ENCODE peak calls at places on chromosomes 16 and 17, in four cellular contexts. T is H1, G is HepG2, Y is K562. S is an unnamed sample.

GRCh38 chr16:85659805-85660511 is 28.8 kb downstream of the GINS2 start:
- DNase-seq in G (peak), Y (peak), T (peak), S (peak)

GRCh38 chr16:13519871-13520270 is 400.1 kb upstream of the ERCC4 start:
- DNase-seq in T (no peak), Y (no peak), G (no peak), S (no peak)

GRCh38 chr16:11497851-11498289 is 88.8 kb downstream of the LITAF start:
- DNase-seq in T (no peak), Y (peak), G (peak), S (no peak)

GRCh38 chr17:69870091-69870530 is 204.9 kb upstream of the KCNJ16 start:
- DNase-seq in Y (no peak), G (no peak), T (no peak), S (no peak)

GRCh38 chr16:73083271-73083670 is 35.3 kb upstream of the ZFHX3 start:
- DNase-seq in T (no peak), G (no peak), Y (no peak), S (no peak)

GRCh38 chr16:83813818-83814653 is 6.3 kb downstream of the HSBP1 start:
- DNase-seq in G (peak), T (peak), Y (no peak), S (no peak)

GRCh38 chr16:77993111-77993571 is 29.2 kb upstream of the CLEC3A start:
- DNase-seq in T (no peak), Y (no peak), G (no peak), S (no peak)

GRCh38 chr17:7790150-7790549 is 43.9 kb upstream of the KDM6B start:
- DNase-seq in Y (no peak), G (no peak), T (no peak), S (no peak)

GRCh38 chr17:63774982-63775290 is 966 bp downstream of the DDX42 start:
- DNase-seq in Y (peak), G (no peak), T (no peak), S (no peak)

GRCh38 chr16:1137604-1138003 is 15.3 kb upstream of the CACNA1H start:
- DNase-seq in Y (peak), T (no peak), G (peak), S (no peak)

GRCh38 chr16:28202147-28202746 is 9.5 kb downstream of the XPO6 start:
- DNase-seq in Y (no peak), T (no peak), G (no peak), S (no peak)

GRCh38 chr16:51941412-51941811 is 605.5 kb downstream of the TOX3 start:
- DNase-seq in G (no peak), Y (no peak), T (no peak), S (no peak)

GRCh38 chr17:15263206-15263579 is 1.9 kb downstream of the PMP22 start:
- DNase-seq in G (no peak), T (no peak), Y (no peak), S (peak)

GRCh38 chr16:52535076-52535475 is 11.9 kb downstream of the TOX3 start:
- DNase-seq in G (no peak), Y (no peak), T (no peak), S (no peak)

GRCh38 chr17:31416503-31416923 is 25.0 kb downstream of the RAB11FIP4 start:
- DNase-seq in T (no peak), G (peak), Y (no peak), S (no peak)

GRCh38 chr16:4328580-4329353 is 12.9 kb downstream of the GLIS2 start:
- DNase-seq in T (no peak), Y (no peak), G (no peak), S (no peak)

GRCh38 chr16:17194190-17194780 is 276.5 kb downstream of the XYLT1 start:
- DNase-seq in G (no peak), Y (peak), T (peak), S (peak)

GRCh38 chr17:34990921-34991365 is 10.6 kb downstream of the LIG3 start:
- DNase-seq in G (no peak), T (no peak), Y (no peak), S (no peak)

GRCh38 chr16:31869511-31870201 is 4.0 kb upstream of the ZNF267 start:
- DNase-seq in Y (peak), G (no peak), T (no peak), S (no peak)

GRCh38 chr17:41484920-41485904 is 4.3 kb upstream of the KRT35 start:
- DNase-seq in T (no peak), Y (no peak), G (no peak), S (no peak)

GRCh38 chr17:51487947-51488346 is 227.6 kb downstream of the UTP18 start:
- DNase-seq in G (peak), T (peak), Y (peak), S (peak)

GRCh38 chr16:25107466-25107792 is 4.1 kb upstream of the LCMT1 start:
- DNase-seq in T (no peak), Y (no peak), G (no peak), S (no peak)

GRCh38 chr16:4505356-4506153 is 29.4 kb downstream of the HMOX2 start:
- DNase-seq in G (no peak), T (no peak), Y (no peak), S (no peak)

GRCh38 chr16:8948069-8948593 is 15.6 kb downstream of the USP7 start:
- DNase-seq in Y (no peak), T (no peak), G (no peak), S (no peak)

GRCh38 chr17:42655528-42655927 is 3.6 kb upstream of the TUBG2 start:
- DNase-seq in G (no peak), T (no peak), Y (no peak), S (no peak)

GRCh38 chr17:40445769-40446468 is 2.7 kb downstream of the IGFBP4 start:
- DNase-seq in G (peak), T (no peak), Y (no peak), S (no peak)

GRCh38 chr16:89863741-89864391 is 9.5 kb upstream of the TCF25 start:
- DNase-seq in T (no peak), Y (no peak), G (no peak), S (no peak)

GRCh38 chr16:60675022-60675421 is 1361.2 kb downstream of the CDH8 start:
- DNase-seq in T (no peak), Y (no peak), G (no peak), S (no peak)

DNA sequence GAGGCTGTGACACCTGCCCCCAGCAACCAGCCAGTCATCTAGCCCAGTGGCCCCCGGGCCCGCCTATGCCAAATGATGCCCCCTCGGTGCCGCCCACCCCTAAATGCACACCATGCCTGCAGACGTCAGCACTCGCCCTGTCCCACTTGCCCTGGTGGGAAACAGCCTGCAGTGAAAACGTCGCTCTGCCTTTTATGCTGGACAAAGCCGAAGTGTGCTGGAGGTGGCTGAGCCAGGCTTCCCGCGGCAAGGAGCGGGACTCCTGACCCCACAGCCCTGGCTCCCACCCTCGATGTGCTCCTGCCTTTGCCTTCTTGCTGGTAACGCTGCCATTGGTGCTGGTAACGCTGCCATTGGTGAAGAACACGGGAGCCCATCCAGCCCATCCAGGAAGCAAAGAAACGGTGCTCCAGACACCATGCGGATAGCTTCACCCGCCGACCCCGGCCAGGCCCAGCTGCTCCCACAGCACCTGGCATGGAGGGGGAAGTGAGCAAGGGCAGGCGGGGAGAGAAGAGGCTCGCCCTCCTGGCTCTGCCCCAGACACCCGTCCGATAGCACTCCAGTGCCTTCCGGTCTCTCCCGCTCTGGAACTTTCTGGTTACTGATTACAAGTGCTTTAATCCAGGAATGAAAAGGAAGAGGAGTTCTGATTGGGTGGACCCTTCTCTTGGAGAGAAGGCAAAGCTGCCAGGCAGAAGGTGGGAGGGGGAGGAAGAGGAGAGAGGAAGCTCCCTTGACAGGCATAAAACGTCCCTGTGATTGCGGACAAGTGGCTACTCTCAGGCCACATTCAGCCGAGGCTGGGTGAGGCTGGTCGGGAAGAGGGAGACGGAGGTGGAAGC is 4.0 kb upstream of the BAIAP2 start:
- DNase-seq in Y (no peak), G (peak), T (no peak), S (no peak)
- TF ChIP-seq SP1 in Y (no peak), G (no peak), T (no peak), S (no peak)

DNA sequence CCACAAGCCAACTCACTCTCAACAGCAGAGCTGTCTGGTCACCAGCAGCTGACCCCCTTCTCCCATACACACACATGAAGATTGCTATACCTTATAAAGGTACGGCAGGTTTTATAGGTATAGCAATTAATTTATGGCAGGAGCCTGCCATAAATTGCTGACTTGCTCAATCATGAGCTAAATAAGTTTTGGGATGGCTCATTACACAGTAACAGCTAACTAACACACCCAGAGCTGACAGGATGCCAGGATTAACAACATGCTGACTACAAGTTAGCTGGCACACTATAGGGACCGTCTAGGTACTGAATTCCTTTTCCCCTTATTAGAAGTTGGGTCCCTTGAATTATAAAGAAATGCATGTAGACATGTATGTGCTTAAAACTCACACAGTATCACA is 150.3 kb upstream of the KCNJ18 start:
- DNase-seq in G (no peak), T (no peak), Y (no peak), S (no peak)
- TF ChIP-seq JUN in G (no peak), T (no peak), Y (no peak), S (no peak)

DNA sequence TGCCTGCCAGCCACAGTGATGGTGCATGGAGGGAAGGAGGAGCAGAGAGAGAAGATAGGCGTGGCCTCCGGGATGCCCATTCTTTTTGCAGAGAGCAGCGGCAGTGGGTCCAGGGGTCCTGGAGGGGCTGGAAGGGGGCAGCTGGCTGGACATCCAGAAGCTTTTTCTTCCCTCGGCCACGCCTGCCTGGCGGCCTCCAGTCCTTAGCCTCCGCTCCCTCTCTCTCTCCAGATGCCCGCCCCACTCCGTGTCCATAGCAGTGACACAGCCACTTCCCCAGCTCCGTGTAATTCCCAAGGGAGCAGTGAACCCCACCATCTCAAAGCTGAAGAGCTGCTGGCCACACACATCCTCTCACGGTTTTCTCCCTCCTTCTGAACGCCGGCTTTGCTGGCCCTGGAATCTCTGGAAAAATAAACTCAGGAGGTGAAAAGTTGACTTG is 26.3 kb upstream of the CDC42EP4 start:
- DNase-seq in T (no peak), G (no peak), Y (no peak), S (no peak)
- TF ChIP-seq ATF2 in T (no peak), G (no peak), Y (no peak), S (no peak)

DNA sequence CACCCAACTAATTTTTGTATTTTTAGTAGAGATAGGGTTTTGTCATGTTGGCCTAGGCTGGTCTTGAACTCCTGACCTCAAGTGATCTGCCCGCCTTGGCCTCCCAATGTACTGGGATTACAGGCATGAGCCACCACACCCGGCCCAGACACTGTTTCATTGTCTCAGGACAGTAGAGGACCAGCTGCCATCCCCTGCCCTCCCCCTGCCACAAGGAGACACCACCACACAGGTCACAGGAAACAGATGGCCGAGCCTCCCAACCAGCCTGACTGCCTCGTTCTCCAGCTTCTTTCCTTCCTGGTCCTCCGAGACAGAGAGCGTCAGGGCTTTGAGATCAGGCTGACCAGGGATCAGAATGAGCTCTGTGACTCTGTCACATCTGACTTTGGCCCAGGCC is 20.8 kb upstream of the RNPS1 start:
- DNase-seq in T (no peak), Y (no peak), G (no peak), S (no peak)
- TF ChIP-seq SP1 in T (no peak), Y (no peak), G (no peak), S (no peak)

DNA sequence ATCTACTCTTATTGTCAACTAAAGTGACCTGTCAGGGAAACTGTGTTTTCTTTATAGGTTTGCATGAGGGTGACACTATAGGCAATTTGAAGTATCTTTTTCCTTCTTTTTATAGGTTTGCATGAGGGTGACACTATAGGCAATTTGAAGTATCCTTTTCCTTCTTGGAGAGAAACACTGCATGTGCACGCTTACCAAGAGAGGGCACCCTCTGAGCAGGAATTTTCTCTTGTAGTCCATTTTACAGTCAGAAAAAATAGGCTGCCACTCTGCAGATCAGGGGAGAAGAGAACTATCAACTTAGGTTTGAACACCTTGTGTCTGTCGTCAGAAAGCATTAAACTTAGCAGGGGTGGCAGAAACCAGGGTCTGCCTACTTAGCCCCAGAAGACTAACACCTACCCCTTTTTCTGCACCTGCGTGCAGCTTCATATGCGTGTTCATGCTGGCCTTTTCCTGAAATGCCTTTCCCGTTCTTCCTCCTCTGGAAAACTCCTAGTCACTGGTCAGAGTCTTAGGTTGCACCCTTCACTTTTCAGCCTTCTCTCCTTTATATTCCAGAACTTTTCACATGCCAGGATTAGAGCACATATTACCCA is 16.4 kb upstream of the SMIM36 start:
- DNase-seq in T (peak), G (peak), Y (peak), S (peak)
- TF ChIP-seq JUN in T (no peak), G (no peak), Y (no peak), S (no peak)